ENCODE peak calls at places on chromosomes 7 and 10, in seven cellular contexts. P is mammary epithelial cell, T is bronchial epithelial cell, I is esophagus squamous epithelium, J is brain microvascular endothelial cell, F is uterus, M is PC-9. W is an unnamed sample.

GRCh38 chr10:116634126-116634975 is 13.6 kb downstream of the PNLIPRP2 start:
- DNase-seq in F (no peak), T (peak), I (no peak), M (no peak), J (no peak), P (peak), W (no peak)

GRCh38 chr10:70864940-70865339 is 23.4 kb downstream of the PCBD1 start:
- DNase-seq in P (no peak), J (no peak), I (no peak), T (no peak), F (no peak), M (no peak), W (no peak)

GRCh38 chr10:73910764-73911552 is at the start of gene PLAU:
- DNase-seq in F (peak), I (no peak), P (peak), T (peak), J (no peak), M (peak), W (peak)

GRCh38 chr10:17665742-17666141 is 21.8 kb downstream of the STAM start:
- DNase-seq in M (no peak), I (no peak), P (peak), J (peak), T (peak), F (no peak), W (no peak)

GRCh38 chr10:17235136-17235535 is 7.1 kb downstream of the VIM start:
- DNase-seq in T (no peak), J (no peak), P (no peak), M (no peak), F (no peak), I (no peak), W (no peak)

GRCh38 chr7:55574062-55574717 is 1.9 kb upstream of the VOPP1 start:
- DNase-seq in M (no peak), F (no peak), P (peak), I (no peak), J (no peak), T (peak), W (no peak)

GRCh38 chr7:111103136-111103535 is 12.2 kb downstream of the LRRN3 start:
- DNase-seq in I (no peak), F (no peak), T (no peak), J (no peak), M (no peak), P (no peak), W (no peak)

GRCh38 chr7:141444956-141445355 is 106.3 kb upstream of the AGK start:
- DNase-seq in P (no peak), I (no peak), T (no peak), J (no peak), M (no peak), F (no peak), W (no peak)

GRCh38 chr10:29486466-29486865 is 148.3 kb downstream of the SVIL start:
- DNase-seq in T (no peak), P (no peak), M (no peak), F (no peak), J (no peak), I (no peak), W (no peak)

GRCh38 chr10:15346440-15347141 is 24.5 kb downstream of the FAM171A1 start:
- DNase-seq in J (peak), M (no peak), P (no peak), T (no peak), I (no peak), F (peak), W (no peak)

GRCh38 chr7:137373507-137373906 is 30.0 kb upstream of the PTN start:
- DNase-seq in I (no peak), J (no peak), M (no peak), P (no peak), F (no peak), T (no peak), W (no peak)

GRCh38 chr7:77575187-77575586 is 38.1 kb downstream of the PTPN12 start:
- DNase-seq in J (no peak), P (no peak), F (no peak), T (no peak), M (no peak), I (no peak), W (peak)

GRCh38 chr7:124152859-124153692 is 120.2 kb upstream of the TMEM229A start:
- DNase-seq in I (no peak), J (peak), P (peak), M (peak), T (peak), F (no peak), W (peak)

GRCh38 chr10:37403776-37404175 is 278.4 kb downstream of the ANKRD30A start:
- DNase-seq in J (no peak), P (peak), F (no peak), T (peak), I (no peak), M (no peak), W (no peak)

GRCh38 chr7:26813426-26813825 is 51.0 kb downstream of the SKAP2 start:
- DNase-seq in M (no peak), T (no peak), I (no peak), J (peak), P (no peak), F (no peak), W (peak)

GRCh38 chr10:6200588-6201510 is 1.9 kb upstream of the PFKFB3 start:
- DNase-seq in I (no peak), P (peak), J (no peak), F (peak), M (peak), T (peak), W (peak)

GRCh38 chr10:95739046-95739445 is 16.9 kb upstream of the ENTPD1 start:
- DNase-seq in M (no peak), F (no peak), T (no peak), P (no peak), I (no peak), J (no peak), W (no peak)

GRCh38 chr7:101972627-101973026 is 155.2 kb downstream of the CUX1 start:
- DNase-seq in I (no peak), J (no peak), T (no peak), M (no peak), F (no peak), P (no peak), W (no peak)

GRCh38 chr10:112815238-112816032 is 134.6 kb upstream of the TCF7L2 start:
- DNase-seq in J (peak), T (peak), I (no peak), M (peak), F (no peak), P (peak), W (no peak)

GRCh38 chr7:76358478-76359110 is at the start of gene YWHAG:
- DNase-seq in M (peak), F (peak), T (peak), J (peak), P (peak), I (peak), W (peak)

GRCh38 chr10:91287276-91287675 is 66.8 kb downstream of the PCGF5 start:
- DNase-seq in J (no peak), I (no peak), F (no peak), P (peak), M (peak), T (peak), W (no peak)

GRCh38 chr7:28163955-28164354 is 16.6 kb downstream of the JAZF1 start:
- DNase-seq in P (no peak), M (no peak), J (no peak), I (no peak), T (no peak), F (no peak), W (no peak)

GRCh38 chr7:50793115-50793946 is 10.6 kb upstream of the GRB10 start:
- DNase-seq in I (no peak), F (peak), M (peak), J (peak), T (no peak), P (no peak), W (peak)

GRCh38 chr7:73577627-73578341 is 595 bp downstream of the TBL2 start:
- DNase-seq in T (no peak), J (no peak), F (no peak), P (no peak), M (no peak), I (no peak), W (no peak)

GRCh38 chr10:28331821-28332220 is 29.0 kb upstream of the MPP7 start:
- DNase-seq in P (peak), I (no peak), J (peak), T (peak), F (no peak), M (no peak), W (no peak)

GRCh38 chr10:12130237-12130872 is 878 bp downstream of the SEC61A2 start:
- DNase-seq in F (peak), J (peak), P (peak), T (peak), I (no peak), M (peak), W (peak)

GRCh38 chr10:43220971-43221418 is 45.9 kb downstream of the RASGEF1A start:
- DNase-seq in T (no peak), P (no peak), I (no peak), J (no peak), F (no peak), M (no peak), W (no peak)

GRCh38 chr10:109062371-109062770 is 860.9 kb downstream of the XPNPEP1 start:
- DNase-seq in F (no peak), P (peak), I (no peak), M (no peak), T (peak), J (no peak), W (no peak)

GRCh38 chr7:132279718-132280117 is 296.6 kb downstream of the PLXNA4 start:
- DNase-seq in I (no peak), M (no peak), F (no peak), J (no peak), P (no peak), T (no peak), W (no peak)

GRCh38 chr10:121753726-121754476 is 155.7 kb upstream of the FGFR2 start:
- DNase-seq in P (peak), T (peak), J (peak), M (no peak), F (no peak), I (no peak), W (no peak)

GRCh38 chr7:108503112-108504026 is 22.6 kb downstream of the PNPLA8 start:
- DNase-seq in M (no peak), J (no peak), I (no peak), F (no peak), P (no peak), T (no peak), W (no peak)

GRCh38 chr7:43112088-43112940 is at the start of gene HECW1:
- DNase-seq in M (no peak), F (no peak), P (no peak), J (no peak), T (no peak), I (no peak), W (peak)

GRCh38 chr10:115432188-115432819 is 339.1 kb downstream of the ATRNL1 start:
- DNase-seq in F (no peak), I (no peak), T (peak), P (peak), J (peak), M (no peak), W (no peak)

GRCh38 chr10:124220971-124221355 is 127.6 kb upstream of the CHST15 start:
- DNase-seq in P (no peak), J (no peak), F (no peak), T (no peak), I (no peak), M (no peak), W (no peak)

GRCh38 chr10:30858499-30858898 is 173.2 kb downstream of the ZNF438 start:
- DNase-seq in F (no peak), M (no peak), J (no peak), P (no peak), T (no peak), I (no peak), W (no peak)

GRCh38 chr7:132414857-132415256 is 161.4 kb downstream of the PLXNA4 start:
- DNase-seq in F (no peak), P (no peak), T (no peak), M (no peak), I (no peak), J (no peak), W (no peak)

GRCh38 chr10:64637939-64638338 is 1116.7 kb downstream of the REEP3 start:
- DNase-seq in F (no peak), P (no peak), M (no peak), T (no peak), J (no peak), I (no peak), W (no peak)
- TF ChIP-seq CTCF in F (no peak), P (no peak), M (no peak), T (no peak), J (no peak), I (no peak), W (no peak)

GRCh38 chr7:151060416-151061234 is 1.2 kb downstream of the SLC4A2 start:
- DNase-seq in T (no peak), J (no peak), M (peak), P (peak), F (peak), I (no peak), W (no peak)
- TF ChIP-seq CTCF in T (no peak), J (peak), M (no peak), P (no peak), F (no peak), I (no peak), W (no peak)

DNA sequence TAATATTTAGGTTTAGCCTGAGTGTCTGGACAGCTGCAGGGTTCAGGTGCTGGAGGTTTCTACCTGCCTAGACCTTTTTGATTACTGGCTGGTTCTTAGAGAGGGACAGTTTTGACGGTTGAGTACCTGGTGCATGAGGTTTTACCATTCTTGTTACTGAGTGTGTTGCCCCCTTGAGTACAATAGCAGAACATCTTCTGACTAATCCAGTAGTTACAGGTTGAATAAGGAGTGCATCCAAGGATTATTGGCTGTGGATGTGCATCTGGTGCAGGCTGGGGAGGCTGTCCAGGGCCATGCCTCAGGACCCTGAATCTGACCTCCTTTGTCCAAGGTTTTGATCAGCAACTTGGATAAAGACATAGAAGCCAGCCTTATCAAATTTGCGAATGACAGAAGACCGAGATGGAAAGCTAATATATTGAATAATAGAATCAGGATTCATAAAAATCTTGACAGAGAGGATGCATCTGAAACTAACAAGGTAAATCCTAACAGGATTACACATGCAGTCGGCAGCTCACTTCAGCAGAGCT is 23.1 kb downstream of the PLPP4 start:
- DNase-seq in J (no peak), I (no peak), T (peak), P (no peak), M (no peak), F (no peak), W (no peak)
- TF ChIP-seq CTCF in J (peak), I (no peak), T (no peak), P (peak), M (no peak), F (no peak), W (peak)

DNA sequence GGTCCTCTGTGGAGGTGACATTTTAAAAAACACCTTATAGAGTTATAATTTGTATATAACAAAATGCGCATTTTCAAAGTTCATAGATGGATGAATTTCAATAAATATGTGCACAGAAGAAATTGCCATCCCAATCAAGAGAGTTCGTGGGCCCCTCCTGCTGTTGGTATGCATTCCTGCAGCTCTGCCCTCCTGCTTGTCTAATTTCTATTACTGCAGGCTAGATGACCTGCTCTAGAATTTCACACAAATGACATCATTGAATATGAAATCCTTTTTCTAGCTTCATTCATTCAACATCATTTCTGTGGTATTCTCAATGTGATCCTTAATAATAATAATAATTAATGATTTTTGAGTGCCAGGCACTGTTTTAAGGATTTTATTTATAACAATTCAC is 348.2 kb downstream of the SDK1 start:
- DNase-seq in I (no peak), J (peak), F (no peak), M (no peak), T (peak), P (no peak), W (no peak)
- TF ChIP-seq CTCF in I (no peak), J (peak), F (no peak), M (peak), T (no peak), P (no peak), W (no peak)

GRCh38 chr10:102096449-102096848 is 23.7 kb downstream of the LDB1 start:
- DNase-seq in T (no peak), M (no peak), I (no peak), F (no peak), J (no peak), P (no peak), W (no peak)

GRCh38 chr10:102102421-102102820 is 17.7 kb downstream of the LDB1 start:
- DNase-seq in P (no peak), J (no peak), I (no peak), F (no peak), T (no peak), M (no peak), W (no peak)

DNA sequence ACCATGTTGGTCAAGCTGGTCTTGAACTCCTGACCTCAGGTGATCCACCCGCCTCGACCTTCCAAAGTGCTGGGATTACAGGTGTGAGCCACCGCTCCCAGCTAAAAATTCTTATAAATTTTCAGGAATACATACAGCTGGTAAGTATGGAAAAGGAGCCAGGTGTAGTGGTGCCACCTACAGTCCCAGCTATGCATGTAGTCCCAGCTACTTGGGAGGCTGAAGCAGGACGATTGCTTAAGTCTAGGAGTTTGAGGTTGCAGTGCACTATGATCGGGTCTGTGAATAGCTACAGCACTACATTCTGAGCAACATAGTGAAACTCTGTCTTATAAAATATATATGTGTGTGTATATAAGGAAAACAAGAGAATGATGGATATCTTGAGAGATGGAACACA is 19.0 kb downstream of the LDB1 start:
- DNase-seq in P (no peak), M (no peak), F (no peak), J (no peak), T (no peak), I (no peak), W (no peak)
- TF ChIP-seq CTCF in P (peak), M (peak), F (no peak), J (peak), T (peak), I (no peak), W (no peak)

GRCh38 chr7:143416565-143417149 is 8.0 kb upstream of the EPHA1 start:
- DNase-seq in P (no peak), I (no peak), T (peak), J (no peak), F (no peak), M (no peak), W (peak)
- TF ChIP-seq CTCF in P (peak), I (peak), T (peak), J (peak), F (peak), M (peak), W (peak)

GRCh38 chr10:94349327-94349726 is 13.4 kb downstream of the NOC3L start:
- DNase-seq in J (no peak), P (no peak), M (no peak), T (peak), I (no peak), F (no peak), W (no peak)
- TF ChIP-seq CTCF in J (peak), P (no peak), M (no peak), T (no peak), I (no peak), F (no peak), W (no peak)